ENCODE peak calls at places on chromosome 6, in seven cellular contexts. One of them, this sample, is unnamed.

GRCh38 chr6:96520039-96520850 is 1.4 kb upstream of the UFL1 start:
- DNase-seq in NCI-H1417: no peak
- DNase-seq in NCI-H446: no peak
- DNase-seq in iris pigment epithelial cell: peak
- DNase-seq in 8988T: no peak
- DNase-seq in EH: peak
- DNase-seq in T-cell: no peak
- DNase-seq in this sample: peak

GRCh38 chr6:36127462-36128016 is 2.8 kb upstream of the MAPK13 start:
- DNase-seq in NCI-H1417: no peak
- DNase-seq in NCI-H446: no peak
- DNase-seq in iris pigment epithelial cell: peak
- DNase-seq in 8988T: peak
- DNase-seq in EH: peak
- DNase-seq in T-cell: no peak
- DNase-seq in this sample: peak

GRCh38 chr6:166004491-166005275 is 163.0 kb downstream of the TBXT start:
- DNase-seq in NCI-H1417: no peak
- DNase-seq in NCI-H446: no peak
- DNase-seq in iris pigment epithelial cell: no peak
- DNase-seq in 8988T: no peak
- DNase-seq in EH: no peak
- DNase-seq in T-cell: no peak
- DNase-seq in this sample: no peak

GRCh38 chr6:122035193-122035592 is 364.3 kb upstream of the HSF2 start:
- DNase-seq in NCI-H1417: no peak
- DNase-seq in NCI-H446: no peak
- DNase-seq in iris pigment epithelial cell: no peak
- DNase-seq in 8988T: no peak
- DNase-seq in EH: no peak
- DNase-seq in T-cell: no peak
- DNase-seq in this sample: no peak

GRCh38 chr6:13175759-13176158 is 152.6 kb downstream of the TBC1D7 start:
- DNase-seq in NCI-H1417: no peak
- DNase-seq in NCI-H446: no peak
- DNase-seq in iris pigment epithelial cell: no peak
- DNase-seq in 8988T: no peak
- DNase-seq in EH: no peak
- DNase-seq in T-cell: no peak
- DNase-seq in this sample: no peak

GRCh38 chr6:86744048-86744447 is 193.3 kb upstream of the HTR1E start:
- DNase-seq in NCI-H1417: no peak
- DNase-seq in NCI-H446: no peak
- DNase-seq in iris pigment epithelial cell: no peak
- DNase-seq in 8988T: no peak
- DNase-seq in EH: no peak
- DNase-seq in T-cell: no peak
- DNase-seq in this sample: no peak

GRCh38 chr6:1871936-1872335 is 262.2 kb downstream of the FOXC1 start:
- DNase-seq in NCI-H1417: no peak
- DNase-seq in NCI-H446: no peak
- DNase-seq in iris pigment epithelial cell: no peak
- DNase-seq in 8988T: no peak
- DNase-seq in EH: no peak
- DNase-seq in T-cell: no peak
- DNase-seq in this sample: no peak

GRCh38 chr6:139037490-139037889 is 8.9 kb downstream of the ABRACL start:
- DNase-seq in NCI-H1417: no peak
- DNase-seq in NCI-H446: no peak
- DNase-seq in iris pigment epithelial cell: peak
- DNase-seq in 8988T: no peak
- DNase-seq in EH: peak
- DNase-seq in T-cell: no peak
- DNase-seq in this sample: peak

GRCh38 chr6:39137235-39137634 is 22.2 kb upstream of the SAYSD1 start:
- DNase-seq in NCI-H1417: no peak
- DNase-seq in NCI-H446: no peak
- DNase-seq in iris pigment epithelial cell: peak
- DNase-seq in 8988T: no peak
- DNase-seq in EH: peak
- DNase-seq in T-cell: no peak
- DNase-seq in this sample: peak

GRCh38 chr6:53048431-53049195 is 16.6 kb upstream of the FBXO9 start:
- DNase-seq in NCI-H1417: no peak
- DNase-seq in NCI-H446: no peak
- DNase-seq in iris pigment epithelial cell: peak
- DNase-seq in 8988T: no peak
- DNase-seq in EH: peak
- DNase-seq in T-cell: no peak
- DNase-seq in this sample: peak

GRCh38 chr6:44169154-44169553 is 10.5 kb downstream of the CAPN11 start:
- DNase-seq in NCI-H1417: no peak
- DNase-seq in NCI-H446: no peak
- DNase-seq in iris pigment epithelial cell: no peak
- DNase-seq in 8988T: no peak
- DNase-seq in EH: no peak
- DNase-seq in T-cell: no peak
- DNase-seq in this sample: no peak

GRCh38 chr6:150633466-150633795 is 33.7 kb downstream of the PLEKHG1 start:
- DNase-seq in NCI-H1417: no peak
- DNase-seq in NCI-H446: no peak
- DNase-seq in iris pigment epithelial cell: no peak
- DNase-seq in 8988T: no peak
- DNase-seq in EH: no peak
- DNase-seq in T-cell: no peak
- DNase-seq in this sample: no peak

GRCh38 chr6:138504764-138505689 is 5.7 kb upstream of the NHSL1 start:
- DNase-seq in NCI-H1417: no peak
- DNase-seq in NCI-H446: no peak
- DNase-seq in iris pigment epithelial cell: no peak
- DNase-seq in 8988T: no peak
- DNase-seq in EH: no peak
- DNase-seq in T-cell: no peak
- DNase-seq in this sample: no peak

GRCh38 chr6:158445426-158446085 is 114.3 kb upstream of the TMEM181 start:
- DNase-seq in NCI-H1417: no peak
- DNase-seq in NCI-H446: no peak
- DNase-seq in iris pigment epithelial cell: peak
- DNase-seq in 8988T: no peak
- DNase-seq in EH: peak
- DNase-seq in T-cell: no peak
- DNase-seq in this sample: peak

GRCh38 chr6:12849420-12850200 is 133.0 kb downstream of the PHACTR1 start:
- DNase-seq in NCI-H1417: no peak
- DNase-seq in NCI-H446: no peak
- DNase-seq in iris pigment epithelial cell: peak
- DNase-seq in 8988T: no peak
- DNase-seq in EH: peak
- DNase-seq in T-cell: no peak
- DNase-seq in this sample: peak

GRCh38 chr6:18958146-18958545 is 571.0 kb downstream of the RNF144B start:
- DNase-seq in NCI-H1417: no peak
- DNase-seq in NCI-H446: no peak
- DNase-seq in iris pigment epithelial cell: no peak
- DNase-seq in 8988T: no peak
- DNase-seq in EH: no peak
- DNase-seq in T-cell: no peak
- DNase-seq in this sample: no peak

GRCh38 chr6:85674604-85675003 is 31.9 kb upstream of the SYNCRIP start:
- DNase-seq in NCI-H1417: no peak
- DNase-seq in NCI-H446: no peak
- DNase-seq in iris pigment epithelial cell: no peak
- DNase-seq in 8988T: no peak
- DNase-seq in EH: peak
- DNase-seq in T-cell: no peak
- DNase-seq in this sample: no peak

GRCh38 chr6:35474129-35474977 is 6.2 kb downstream of the RPL10A start:
- DNase-seq in NCI-H1417: no peak
- DNase-seq in NCI-H446: no peak
- DNase-seq in iris pigment epithelial cell: no peak
- DNase-seq in 8988T: no peak
- DNase-seq in EH: no peak
- DNase-seq in T-cell: no peak
- DNase-seq in this sample: no peak

GRCh38 chr6:36025260-36025931 is 955 bp upstream of the SLC26A8 start:
- DNase-seq in NCI-H1417: no peak
- DNase-seq in NCI-H446: no peak
- DNase-seq in iris pigment epithelial cell: peak
- DNase-seq in 8988T: no peak
- DNase-seq in EH: peak
- DNase-seq in T-cell: no peak
- DNase-seq in this sample: peak

GRCh38 chr6:140921366-140922226 is 1211.1 kb upstream of the GJE1 start:
- DNase-seq in NCI-H1417: peak
- DNase-seq in NCI-H446: peak
- DNase-seq in iris pigment epithelial cell: peak
- DNase-seq in 8988T: no peak
- DNase-seq in EH: peak
- DNase-seq in T-cell: no peak
- DNase-seq in this sample: peak

GRCh38 chr6:77633993-77634392 is 18.8 kb upstream of the MEI4 start:
- DNase-seq in NCI-H1417: no peak
- DNase-seq in NCI-H446: no peak
- DNase-seq in iris pigment epithelial cell: peak
- DNase-seq in 8988T: no peak
- DNase-seq in EH: no peak
- DNase-seq in T-cell: no peak
- DNase-seq in this sample: peak

GRCh38 chr6:84575264-84575663 is 189.1 kb downstream of the TBX18 start:
- DNase-seq in NCI-H1417: peak
- DNase-seq in NCI-H446: no peak
- DNase-seq in iris pigment epithelial cell: peak
- DNase-seq in 8988T: no peak
- DNase-seq in EH: peak
- DNase-seq in T-cell: no peak
- DNase-seq in this sample: peak

GRCh38 chr6:27753668-27754407 is 158.4 kb downstream of the OR2B2 start:
- DNase-seq in NCI-H1417: peak
- DNase-seq in NCI-H446: peak
- DNase-seq in iris pigment epithelial cell: peak
- DNase-seq in 8988T: peak
- DNase-seq in EH: peak
- DNase-seq in T-cell: peak
- DNase-seq in this sample: peak

GRCh38 chr6:2713473-2714358 is 37.0 kb downstream of the MYLK4 start:
- DNase-seq in NCI-H1417: no peak
- DNase-seq in NCI-H446: peak
- DNase-seq in iris pigment epithelial cell: peak
- DNase-seq in 8988T: no peak
- DNase-seq in EH: no peak
- DNase-seq in T-cell: no peak
- DNase-seq in this sample: peak

GRCh38 chr6:137956098-137956488 is 89.0 kb downstream of the TNFAIP3 start:
- DNase-seq in NCI-H1417: no peak
- DNase-seq in NCI-H446: no peak
- DNase-seq in iris pigment epithelial cell: no peak
- DNase-seq in 8988T: no peak
- DNase-seq in EH: no peak
- DNase-seq in T-cell: no peak
- DNase-seq in this sample: no peak

GRCh38 chr6:127923135-127923534 is 22.3 kb upstream of the THEMIS start:
- DNase-seq in NCI-H1417: no peak
- DNase-seq in NCI-H446: no peak
- DNase-seq in iris pigment epithelial cell: no peak
- DNase-seq in 8988T: no peak
- DNase-seq in EH: no peak
- DNase-seq in T-cell: no peak
- DNase-seq in this sample: no peak

GRCh38 chr6:52609968-52610367 is 33.1 kb upstream of the TRAM2 start:
- DNase-seq in NCI-H1417: no peak
- DNase-seq in NCI-H446: no peak
- DNase-seq in iris pigment epithelial cell: peak
- DNase-seq in 8988T: no peak
- DNase-seq in EH: no peak
- DNase-seq in T-cell: no peak
- DNase-seq in this sample: no peak